ENCODE peak calls at places on chromosomes 3 and 15, in nine cellular contexts. V is EH; G is activated CD8-positive, alpha-beta T cell treated with anti-CD3 and anti-CD28 coated beads for 36 hours; D is GM23248; F is NCI-H2107; R is CD14-positive monocyte; S is Peyer's patch; Y is choroid plexus epithelial cell; X is fibroblast of pulmonary artery. N is an unnamed sample.

GRCh38 chr3:171142985-171143384 is 116.5 kb upstream of the SLC2A2 start:
- DNase-seq in V (peak), G (no peak), D (peak), F (peak), R (no peak), S (no peak), Y (peak), X (peak), N (no peak)

GRCh38 chr3:22724439-22724838 is 478.7 kb upstream of the UBE2E2 start:
- DNase-seq in V (no peak), G (no peak), D (no peak), F (no peak), R (no peak), S (no peak), Y (no peak), X (no peak), N (no peak)

GRCh38 chr3:158830391-158830790 is 28.5 kb downstream of the MFSD1 start:
- DNase-seq in V (peak), G (no peak), D (peak), F (no peak), R (no peak), S (no peak), Y (peak), X (peak), N (no peak)

GRCh38 chr3:46350262-46350565 is 3.7 kb upstream of the CCR2 start:
- DNase-seq in V (no peak), G (no peak), D (no peak), F (no peak), R (no peak), S (no peak), Y (no peak), X (no peak), N (no peak)

GRCh38 chr15:48143856-48144255 is 23.1 kb downstream of the SLC24A5 start:
- DNase-seq in V (peak), G (no peak), D (no peak), F (no peak), R (no peak), S (no peak), Y (no peak), X (no peak), N (no peak)

GRCh38 chr15:56552668-56553067 is 87.7 kb upstream of the MNS1 start:
- DNase-seq in V (no peak), G (no peak), D (no peak), F (no peak), R (no peak), S (no peak), Y (no peak), X (no peak), N (no peak)

GRCh38 chr3:72347819-72348319 is 500.4 kb downstream of the SHQ1 start:
- DNase-seq in V (peak), G (peak), D (peak), F (no peak), R (peak), S (peak), Y (peak), X (peak), N (peak)

GRCh38 chr15:42483677-42484076 is 7.3 kb downstream of the ZNF106 start:
- DNase-seq in V (no peak), G (no peak), D (no peak), F (no peak), R (no peak), S (no peak), Y (peak), X (no peak), N (no peak)

GRCh38 chr15:25790003-25790660 is 73.0 kb downstream of the ATP10A start:
- DNase-seq in V (peak), G (peak), D (peak), F (no peak), R (peak), S (no peak), Y (peak), X (peak), N (peak)

GRCh38 chr3:87575538-87575937 is 299.2 kb upstream of the POU1F1 start:
- DNase-seq in V (no peak), G (no peak), D (no peak), F (no peak), R (no peak), S (no peak), Y (no peak), X (no peak), N (no peak)

GRCh38 chr3:69144631-69145244 is 22.3 kb upstream of the LMOD3 start:
- DNase-seq in V (no peak), G (no peak), D (no peak), F (peak), R (no peak), S (no peak), Y (peak), X (no peak), N (no peak)

GRCh38 chr3:7745711-7746110 is 755.9 kb upstream of the LMCD1 start:
- DNase-seq in V (no peak), G (no peak), D (no peak), F (no peak), R (no peak), S (no peak), Y (no peak), X (no peak), N (no peak)

GRCh38 chr15:79373728-79374127 is 58.4 kb upstream of the MINAR1 start:
- DNase-seq in V (no peak), G (no peak), D (no peak), F (no peak), R (no peak), S (no peak), Y (no peak), X (no peak), N (no peak)

N was measured in activated CD8-positive, alpha-beta memory T cell treated with anti-CD3 and anti-CD28 coated beads for 48 hours.